ENCODE peak calls at places on chromosomes 7 and 10, in six cellular contexts. One of them, this sample, is unnamed.

GRCh38 chr7:761101-761500 is 34.0 kb upstream of the PRKAR1B start:
- DNase-seq in ovary: peak; percentile 19
- DNase-seq in K562: no peak
- DNase-seq in transverse colon: no peak
- DNase-seq in tibial nerve: no peak
- DNase-seq in upper lobe of left lung: no peak
- DNase-seq in this sample: no peak

GRCh38 chr10:13136651-13137050 is 24.7 kb upstream of the MCM10 start:
- DNase-seq in K562: no peak
- DNase-seq in ovary: no peak
- DNase-seq in upper lobe of left lung: no peak
- DNase-seq in tibial nerve: no peak
- DNase-seq in transverse colon: no peak
- DNase-seq in this sample: no peak

GRCh38 chr10:29530112-29530976 is 104.4 kb downstream of the SVIL start:
- DNase-seq in upper lobe of left lung: no peak
- DNase-seq in ovary: no peak
- DNase-seq in K562: no peak
- DNase-seq in transverse colon: no peak
- DNase-seq in tibial nerve: no peak
- DNase-seq in this sample: no peak

GRCh38 chr7:1986366-1987083 is 246.2 kb downstream of the MAD1L1 start:
- DNase-seq in ovary: no peak
- DNase-seq in tibial nerve: no peak
- DNase-seq in K562: no peak
- DNase-seq in transverse colon: no peak
- DNase-seq in upper lobe of left lung: peak; percentile 81
- DNase-seq in this sample: no peak

GRCh38 chr7:107920048-107920772 is 29.2 kb downstream of the DLD start:
- DNase-seq in K562: no peak
- DNase-seq in ovary: no peak
- DNase-seq in transverse colon: no peak
- DNase-seq in upper lobe of left lung: no peak
- DNase-seq in tibial nerve: no peak
- DNase-seq in this sample: no peak

GRCh38 chr10:33967721-33968120 is 633.3 kb upstream of the NRP1 start:
- DNase-seq in upper lobe of left lung: no peak
- DNase-seq in K562: no peak
- DNase-seq in transverse colon: no peak
- DNase-seq in ovary: no peak
- DNase-seq in tibial nerve: no peak
- DNase-seq in this sample: no peak

GRCh38 chr7:105478606-105479005 is 43.5 kb downstream of the PUS7 start:
- DNase-seq in tibial nerve: no peak
- DNase-seq in ovary: no peak
- DNase-seq in K562: no peak
- DNase-seq in transverse colon: no peak
- DNase-seq in upper lobe of left lung: no peak
- DNase-seq in this sample: no peak

GRCh38 chr7:50812847-50813475 is 30.3 kb upstream of the GRB10 start:
- DNase-seq in ovary: peak; percentile 36
- DNase-seq in K562: peak; percentile 64
- DNase-seq in upper lobe of left lung: no peak
- DNase-seq in tibial nerve: peak; percentile 52
- DNase-seq in transverse colon: peak; percentile 78
- DNase-seq in this sample: peak; percentile 73

GRCh38 chr7:149624006-149624405 is 126.4 kb upstream of the ZNF746 start:
- DNase-seq in tibial nerve: no peak
- DNase-seq in K562: peak; percentile 77
- DNase-seq in ovary: peak; percentile 45
- DNase-seq in upper lobe of left lung: no peak
- DNase-seq in transverse colon: peak; percentile 39
- DNase-seq in this sample: no peak

GRCh38 chr7:55053651-55054226 is 34.9 kb downstream of the EGFR start:
- DNase-seq in ovary: no peak
- DNase-seq in upper lobe of left lung: peak; percentile 43
- DNase-seq in K562: no peak
- DNase-seq in transverse colon: no peak
- DNase-seq in tibial nerve: no peak
- DNase-seq in this sample: no peak

GRCh38 chr7:2042650-2043049 is 190.1 kb downstream of the MAD1L1 start:
- DNase-seq in K562: no peak
- DNase-seq in ovary: peak; percentile 9
- DNase-seq in transverse colon: peak; percentile 2
- DNase-seq in upper lobe of left lung: no peak
- DNase-seq in tibial nerve: no peak
- DNase-seq in this sample: peak; percentile 25

GRCh38 chr10:101018600-101019439 is 12.1 kb downstream of the PDZD7 start:
- DNase-seq in upper lobe of left lung: peak; percentile 95
- DNase-seq in transverse colon: peak; percentile 88
- DNase-seq in K562: peak; percentile 87
- DNase-seq in ovary: peak; percentile 77
- DNase-seq in tibial nerve: peak; percentile 80
- DNase-seq in this sample: peak; percentile 88

GRCh38 chr7:123151443-123151842 is 48.3 kb downstream of the SLC13A1 start:
- DNase-seq in K562: no peak
- DNase-seq in tibial nerve: no peak
- DNase-seq in upper lobe of left lung: no peak
- DNase-seq in ovary: no peak
- DNase-seq in transverse colon: no peak
- DNase-seq in this sample: no peak

GRCh38 chr7:157362729-157363128 is 25.9 kb downstream of the DNAJB6 start:
- DNase-seq in ovary: no peak
- DNase-seq in upper lobe of left lung: no peak
- DNase-seq in K562: no peak
- DNase-seq in transverse colon: no peak
- DNase-seq in tibial nerve: no peak
- DNase-seq in this sample: peak; percentile 15

GRCh38 chr10:125156739-125157472 is 3.5 kb downstream of the CTBP2 start:
- DNase-seq in tibial nerve: no peak
- DNase-seq in ovary: no peak
- DNase-seq in upper lobe of left lung: no peak
- DNase-seq in transverse colon: no peak
- DNase-seq in K562: no peak
- DNase-seq in this sample: peak; percentile 4

GRCh38 chr7:101287032-101287431 is 34.6 kb downstream of the IFT22 start:
- DNase-seq in tibial nerve: no peak
- DNase-seq in ovary: no peak
- DNase-seq in transverse colon: no peak
- DNase-seq in upper lobe of left lung: no peak
- DNase-seq in K562: no peak
- DNase-seq in this sample: no peak

GRCh38 chr7:89685287-89685686 is 469.0 kb upstream of the STEAP1 start:
- DNase-seq in upper lobe of left lung: no peak
- DNase-seq in K562: no peak
- DNase-seq in ovary: no peak
- DNase-seq in tibial nerve: no peak
- DNase-seq in transverse colon: no peak
- DNase-seq in this sample: no peak

GRCh38 chr10:73922007-73922863 is 11.3 kb downstream of the PLAU start:
- DNase-seq in ovary: no peak
- DNase-seq in transverse colon: no peak
- DNase-seq in K562: no peak
- DNase-seq in tibial nerve: no peak
- DNase-seq in upper lobe of left lung: no peak
- DNase-seq in this sample: no peak

GRCh38 chr10:5650664-5651063 is 15.7 kb downstream of the ASB13 start:
- DNase-seq in transverse colon: no peak
- DNase-seq in tibial nerve: no peak
- DNase-seq in ovary: no peak
- DNase-seq in K562: no peak
- DNase-seq in upper lobe of left lung: no peak
- DNase-seq in this sample: no peak

DNA sequence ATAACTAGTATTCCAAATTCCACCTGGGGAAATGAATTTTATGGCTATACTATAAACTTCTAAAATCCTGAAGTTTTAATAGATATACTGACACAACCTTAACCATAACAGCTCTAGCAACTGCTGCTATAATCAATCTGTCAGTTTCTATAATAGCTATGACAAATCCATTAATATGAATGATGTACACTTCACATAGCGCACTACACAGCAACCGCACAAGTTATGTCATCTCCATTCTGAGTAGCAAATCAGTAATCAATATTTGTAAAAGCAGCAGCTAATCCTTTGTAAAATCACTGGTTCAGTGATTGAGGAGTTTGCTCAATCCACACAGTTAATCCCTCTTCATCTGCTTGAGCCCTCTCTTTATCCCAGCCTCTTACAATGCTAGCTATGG is 105.3 kb downstream of the SKAP2 start:
- DNase-seq in ovary: no peak
- DNase-seq in K562: no peak
- DNase-seq in upper lobe of left lung: no peak
- DNase-seq in tibial nerve: no peak
- DNase-seq in transverse colon: no peak
- DNase-seq in this sample: no peak
- TF ChIP-seq EP300 in ovary: no peak
- TF ChIP-seq EP300 in K562: no peak
- TF ChIP-seq EP300 in upper lobe of left lung: no peak
- TF ChIP-seq EP300 in tibial nerve: no peak
- TF ChIP-seq EP300 in transverse colon: no peak
- TF ChIP-seq EP300 in this sample: no peak

GRCh38 chr10:110666673-110667072 is 22.5 kb downstream of the RBM20 start:
- DNase-seq in transverse colon: no peak
- DNase-seq in K562: no peak
- DNase-seq in ovary: no peak
- DNase-seq in tibial nerve: no peak
- DNase-seq in upper lobe of left lung: no peak
- DNase-seq in this sample: no peak

GRCh38 chr10:110668443-110668842 is 24.3 kb downstream of the RBM20 start:
- DNase-seq in transverse colon: no peak
- DNase-seq in ovary: no peak
- DNase-seq in tibial nerve: no peak
- DNase-seq in upper lobe of left lung: no peak
- DNase-seq in K562: no peak
- DNase-seq in this sample: no peak

GRCh38 chr10:110664483-110665420 is 20.6 kb downstream of the RBM20 start:
- DNase-seq in transverse colon: peak; percentile 27
- DNase-seq in tibial nerve: no peak
- DNase-seq in K562: peak; percentile 90
- DNase-seq in upper lobe of left lung: no peak
- DNase-seq in ovary: no peak
- DNase-seq in this sample: no peak

GRCh38 chr10:110670335-110670734 is 26.2 kb downstream of the RBM20 start:
- DNase-seq in tibial nerve: no peak
- DNase-seq in ovary: no peak
- DNase-seq in upper lobe of left lung: no peak
- DNase-seq in K562: no peak
- DNase-seq in transverse colon: no peak
- DNase-seq in this sample: no peak

GRCh38 chr10:110667620-110668343 is 23.6 kb downstream of the RBM20 start:
- DNase-seq in upper lobe of left lung: no peak
- DNase-seq in tibial nerve: no peak
- DNase-seq in K562: no peak
- DNase-seq in transverse colon: no peak
- DNase-seq in ovary: no peak
- DNase-seq in this sample: no peak
- TF ChIP-seq POLR2A in upper lobe of left lung: no peak
- TF ChIP-seq POLR2A in tibial nerve: no peak
- TF ChIP-seq POLR2A in K562: no peak
- TF ChIP-seq POLR2A in transverse colon: no peak
- TF ChIP-seq POLR2A in ovary: no peak
- TF ChIP-seq POLR2A in this sample: no peak

DNA sequence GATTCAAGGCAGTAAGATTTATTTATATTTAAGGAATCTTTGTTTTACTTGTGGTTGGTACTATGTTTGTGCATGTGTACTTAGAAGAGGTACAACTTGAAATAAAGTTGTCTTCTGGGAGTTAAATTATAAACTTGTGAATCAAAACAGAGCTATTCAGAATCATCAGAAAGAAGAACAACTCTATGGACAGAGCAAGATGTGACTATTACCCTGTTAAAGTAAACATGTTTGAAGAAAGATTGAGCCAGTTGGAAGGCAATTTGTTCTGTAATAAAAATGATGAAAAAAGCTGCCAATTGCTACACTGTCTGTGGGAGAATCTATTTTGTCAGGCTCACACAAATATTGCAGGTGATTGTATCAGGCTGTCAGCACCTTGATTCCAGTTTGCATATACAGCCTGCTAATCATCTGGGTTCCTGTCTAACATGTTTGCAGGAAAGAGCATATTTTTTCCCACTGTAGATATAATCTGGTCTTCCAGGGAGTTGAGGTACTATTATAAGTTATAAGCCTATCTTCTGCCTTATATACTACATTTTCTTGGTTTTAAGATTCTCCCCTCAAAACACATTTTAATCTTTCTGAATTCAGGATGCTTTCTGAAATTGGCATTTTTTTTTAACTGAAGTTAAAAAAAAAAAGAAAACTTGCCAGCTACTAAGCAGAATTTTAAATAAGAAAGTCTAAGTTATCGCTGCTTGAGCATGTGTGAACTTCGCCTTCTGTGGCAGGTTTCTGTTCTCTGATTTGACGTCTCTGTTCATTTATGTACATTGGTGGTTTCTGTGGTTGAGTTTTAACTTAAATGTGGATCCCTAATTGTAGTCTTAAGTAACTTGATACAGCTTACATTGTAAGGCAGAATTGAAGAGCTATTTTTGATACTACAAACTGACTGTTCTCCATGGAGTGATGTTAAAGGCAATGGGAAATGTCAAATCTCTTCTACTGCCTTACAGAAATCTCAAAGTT is 46.0 kb downstream of the ZNRF2 start:
- DNase-seq in K562: peak; percentile 34
- DNase-seq in tibial nerve: no peak
- DNase-seq in transverse colon: no peak
- DNase-seq in ovary: no peak
- DNase-seq in upper lobe of left lung: no peak
- DNase-seq in this sample: no peak
- TF ChIP-seq EP300 in K562: peak; percentile 13
- TF ChIP-seq EP300 in tibial nerve: no peak
- TF ChIP-seq EP300 in transverse colon: no peak
- TF ChIP-seq EP300 in ovary: no peak
- TF ChIP-seq EP300 in upper lobe of left lung: no peak
- TF ChIP-seq EP300 in this sample: no peak

DNA sequence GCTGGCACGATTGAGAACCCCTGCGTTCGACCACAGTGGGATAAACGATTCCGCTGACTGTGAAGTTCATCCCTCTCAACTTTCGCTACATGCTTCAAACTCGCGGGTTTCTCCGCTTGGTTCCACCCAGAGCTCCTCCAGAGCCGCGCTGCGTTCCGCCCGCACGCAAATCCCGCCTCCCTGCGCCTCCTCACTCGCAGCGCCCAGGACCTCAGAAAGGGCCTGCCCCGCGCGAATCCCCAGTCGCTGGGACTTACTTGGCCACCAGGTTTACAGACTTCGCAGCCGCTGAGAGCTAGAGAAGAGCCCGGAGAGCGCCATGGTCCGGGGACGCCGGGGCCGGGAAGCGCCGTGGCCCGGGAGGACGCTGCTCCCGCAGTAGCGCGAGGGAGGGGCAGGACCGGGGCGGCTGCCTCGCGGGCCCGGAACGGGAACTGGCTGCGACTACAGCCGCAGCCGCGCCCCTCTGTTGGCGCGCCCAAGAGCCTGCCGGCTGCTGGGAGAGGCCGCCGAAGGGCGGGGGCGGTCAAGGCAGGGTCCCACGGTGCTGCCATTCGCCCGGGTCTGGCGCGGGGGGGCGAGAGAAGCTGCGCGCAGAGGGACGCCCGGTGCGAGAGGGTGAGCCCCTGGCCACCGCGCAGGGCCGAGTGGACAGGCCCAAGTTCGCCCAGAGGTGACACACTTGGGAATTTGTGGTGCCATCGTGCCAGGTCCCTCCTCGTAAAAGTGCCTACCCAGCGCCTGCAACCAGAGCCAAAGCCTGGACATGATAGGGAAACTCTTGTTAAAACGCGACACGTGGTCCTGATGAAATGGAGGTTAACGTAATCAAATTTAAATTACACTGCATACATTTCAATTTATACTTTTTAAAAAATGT is at the start of gene NOD1:
- DNase-seq in K562: peak; percentile 83
- DNase-seq in ovary: peak; percentile 81
- DNase-seq in tibial nerve: peak; percentile 37
- DNase-seq in transverse colon: peak; percentile 88
- DNase-seq in upper lobe of left lung: peak; percentile 95
- DNase-seq in this sample: peak; percentile 82
- TF ChIP-seq POLR2A in K562: peak; percentile 86
- TF ChIP-seq POLR2A in ovary: peak; percentile 50
- TF ChIP-seq POLR2A in tibial nerve: peak; percentile 67
- TF ChIP-seq POLR2A in transverse colon: peak; percentile 90
- TF ChIP-seq POLR2A in upper lobe of left lung: peak; percentile 35
- TF ChIP-seq POLR2A in this sample: no peak

This sample was measured in suprapubic skin.